ENCODE peak calls at places on chromosome 15, in five cellular contexts. G, C, S, E and I are unnamed samples.

GRCh38 chr15:27183182-27183581 is 212.2 kb downstream of the GABRG3 start:
- DNase-seq in G (no peak), C (no peak), S (no peak), E (no peak), I (peak; percentile 67)

GRCh38 chr15:70379134-70379533 is 281.4 kb upstream of the TLE3 start:
- DNase-seq in G (peak; percentile 13), C (no peak), S (no peak), E (no peak), I (no peak)

GRCh38 chr15:82045179-82045891 is 483 bp downstream of the MEX3B start:
- DNase-seq in G (peak; percentile 48), C (peak; percentile 52), S (peak; percentile 25), E (peak; percentile 55), I (no peak)

GRCh38 chr15:76285241-76285825 is 25.9 kb downstream of the ETFA start:
- DNase-seq in G (no peak), C (peak; percentile 17), S (no peak), E (no peak), I (no peak)

GRCh38 chr15:99409097-99409473 is 156.7 kb upstream of the MEF2A start:
- DNase-seq in G (peak; percentile 37), C (peak; percentile 21), S (peak; percentile 24), E (peak; percentile 66), I (no peak)

GRCh38 chr15:100383302-100384107 is 41.7 kb upstream of the ADAMTS17 start:
- DNase-seq in G (no peak), C (no peak), S (no peak), E (peak; percentile 31), I (no peak)

GRCh38 chr15:72173401-72173800 is 24.2 kb downstream of the GRAMD2A start:
- DNase-seq in G (no peak), C (no peak), S (no peak), E (no peak), I (no peak)

GRCh38 chr15:52143862-52144261 is 31.3 kb upstream of the BCL2L10 start:
- DNase-seq in G (no peak), C (peak; percentile 87), S (no peak), E (no peak), I (no peak)

GRCh38 chr15:88618686-88619085 is 2.5 kb upstream of the AEN start:
- DNase-seq in G (no peak), C (no peak), S (no peak), E (no peak), I (no peak)

GRCh38 chr15:77634266-77634962 is 1.7 kb upstream of the LINGO1 start:
- DNase-seq in G (peak; percentile 76), C (peak; percentile 45), S (peak; percentile 62), E (peak; percentile 60), I (no peak)

GRCh38 chr15:38038659-38039442 is 104.4 kb downstream of the TMCO5A start:
- DNase-seq in G (no peak), C (peak; percentile 91), S (no peak), E (no peak), I (no peak)

GRCh38 chr15:49494842-49495241 is 71.8 kb downstream of the FGF7 start:
- DNase-seq in G (no peak), C (no peak), S (no peak), E (no peak), I (no peak)

GRCh38 chr15:99181544-99181943 is 67.8 kb downstream of the TTC23 start:
- DNase-seq in G (no peak), C (no peak), S (no peak), E (no peak), I (no peak)

GRCh38 chr15:70245932-70246622 is 148.4 kb upstream of the TLE3 start:
- DNase-seq in G (no peak), C (peak; percentile 29), S (no peak), E (peak; percentile 76), I (no peak)

GRCh38 chr15:73850228-73850627 is 23.1 kb upstream of the TBC1D21 start:
- DNase-seq in G (no peak), C (no peak), S (no peak), E (no peak), I (no peak)

GRCh38 chr15:48332642-48333034 is 1.4 kb downstream of the DUT start:
- DNase-seq in G (no peak), C (no peak), S (no peak), E (no peak), I (peak; percentile 26)

GRCh38 chr15:50148362-50148963 is 29.4 kb upstream of the ATP8B4 start:
- DNase-seq in G (no peak), C (peak; percentile 76), S (no peak), E (no peak), I (peak; percentile 13)

GRCh38 chr15:67833504-67834248 is 6.2 kb downstream of the RNU6-1 start:
- DNase-seq in G (no peak), C (no peak), S (no peak), E (no peak), I (no peak)

GRCh38 chr15:84981711-84982300 is at the start of gene PDE8A:
- DNase-seq in G (peak; percentile 61), C (peak; percentile 36), S (peak; percentile 22), E (peak; percentile 76), I (no peak)

GRCh38 chr15:85708402-85708932 is 86.3 kb downstream of the KLHL25 start:
- DNase-seq in G (no peak), C (no peak), S (no peak), E (no peak), I (no peak)

GRCh38 chr15:73839699-73840098 is 33.7 kb upstream of the TBC1D21 start:
- DNase-seq in G (no peak), C (no peak), S (no peak), E (no peak), I (no peak)

GRCh38 chr15:80585544-80586018 is 109.5 kb upstream of the ABHD17C start:
- DNase-seq in G (no peak), C (no peak), S (no peak), E (no peak), I (no peak)

GRCh38 chr15:29465196-29465595 is 195.6 kb upstream of the NSMCE3 start:
- DNase-seq in G (no peak), C (no peak), S (no peak), E (no peak), I (no peak)

GRCh38 chr15:31375772-31376171 is 49.1 kb downstream of the KLF13 start:
- DNase-seq in G (no peak), C (no peak), S (no peak), E (no peak), I (no peak)

GRCh38 chr15:89783861-89784685 is 7.9 kb downstream of the MESP2 start:
- DNase-seq in G (no peak), C (no peak), S (no peak), E (no peak), I (no peak)

GRCh38 chr15:68210821-68211655 is 5.9 kb upstream of the CALML4 start:
- DNase-seq in G (peak; percentile 72), C (peak; percentile 32), S (peak; percentile 75), E (peak; percentile 57), I (no peak)